ENCODE peak calls at places on chromosomes 3 and 15, in six cellular contexts. T is prostate gland, K is ovary, I is Peyer's patch, H is K562, S is uterus. L is an unnamed sample.

GRCh38 chr15:68317281-68318007 is 39.9 kb downstream of the FEM1B start:
- DNase-seq in S (peak; percentile 9), I (peak; percentile 22), H (no peak), T (no peak), K (no peak), L (no peak)

GRCh38 chr3:159748408-159748807 is 240.2 kb upstream of the IL12A start:
- DNase-seq in S (no peak), H (no peak), K (no peak), I (no peak), T (no peak), L (no peak)

GRCh38 chr3:164486150-164486549 is 592.1 kb downstream of the SI start:
- DNase-seq in K (no peak), H (no peak), S (no peak), T (no peak), I (no peak), L (no peak)

GRCh38 chr3:17231537-17232261 is 346.9 kb downstream of the PLCL2 start:
- DNase-seq in T (no peak), S (no peak), K (no peak), I (no peak), H (no peak), L (no peak)

GRCh38 chr15:67198157-67198754 is 56.2 kb downstream of the AAGAB start:
- DNase-seq in H (no peak), I (no peak), T (no peak), K (no peak), S (no peak), L (no peak)

GRCh38 chr15:68739390-68740075 is 81.2 kb downstream of the ANP32A start:
- DNase-seq in S (no peak), H (no peak), K (no peak), T (no peak), I (no peak), L (no peak)

GRCh38 chr3:141663993-141664392 is 74.1 kb upstream of the RNF7 start:
- DNase-seq in K (peak; percentile 73), S (no peak), T (no peak), H (no peak), I (no peak), L (no peak)

GRCh38 chr3:134809412-134810051 is 14.5 kb downstream of the EPHB1 start:
- DNase-seq in T (no peak), K (no peak), S (no peak), I (no peak), H (no peak), L (no peak)

GRCh38 chr3:121660356-121661171 is at the start of gene HCLS1:
- DNase-seq in T (peak; percentile 12), H (no peak), S (no peak), K (no peak), I (peak; percentile 53), L (peak; percentile 51)

GRCh38 chr15:63040509-63040908 is 2.0 kb upstream of the TPM1 start:
- DNase-seq in T (no peak), H (no peak), K (no peak), S (no peak), I (no peak), L (no peak)

GRCh38 chr3:149502438-149502837 is 27.9 kb downstream of the TM4SF4 start:
- DNase-seq in K (no peak), I (no peak), S (no peak), H (no peak), T (no peak), L (no peak)

GRCh38 chr3:40877651-40878463 is 321.4 kb upstream of the CTNNB1 start:
- DNase-seq in S (peak; percentile 72), T (peak; percentile 86), H (no peak), I (peak; percentile 53), K (peak; percentile 68), L (peak; percentile 81)

GRCh38 chr3:52561028-52561749 is 24.8 kb downstream of the UQCC5 start:
- DNase-seq in K (no peak), S (no peak), T (no peak), H (no peak), I (no peak), L (no peak)

GRCh38 chr3:190533511-190534282 is 19.8 kb downstream of the IL1RAP start:
- DNase-seq in K (peak; percentile 45), S (peak; percentile 76), I (no peak), T (peak; percentile 82), H (no peak), L (no peak)

GRCh38 chr3:152524198-152525140 is 255.7 kb downstream of the MBNL1 start:
- DNase-seq in T (peak; percentile 46), I (no peak), K (no peak), S (no peak), H (no peak), L (peak; percentile 33)

GRCh38 chr3:194315965-194316361 is 35.2 kb downstream of the CPN2 start:
- DNase-seq in I (no peak), S (no peak), T (no peak), K (no peak), H (no peak), L (no peak)

GRCh38 chr15:76235186-76235826 is 76.0 kb downstream of the ETFA start:
- DNase-seq in S (no peak), T (no peak), H (no peak), K (no peak), I (no peak), L (no peak)

GRCh38 chr3:130933801-130934345 is 40.0 kb downstream of the ATP2C1 start:
- DNase-seq in H (no peak), T (no peak), K (no peak), S (no peak), I (no peak), L (no peak)

GRCh38 chr3:103271575-103271974 is 836.8 kb downstream of the ZPLD1 start:
- DNase-seq in K (no peak), T (no peak), S (no peak), H (no peak), I (no peak), L (no peak)

GRCh38 chr3:160003520-160004128 is 15.0 kb downstream of the IL12A start:
- DNase-seq in S (no peak), H (peak; percentile 16), T (no peak), K (peak; percentile 13), I (peak; percentile 69), L (peak; percentile 38)

GRCh38 chr3:27718459-27718858 is 3.7 kb downstream of the EOMES start:
- DNase-seq in H (no peak), T (no peak), S (no peak), I (no peak), K (no peak), L (no peak)

GRCh38 chr3:15332405-15333098 is at the start of gene SH3BP5:
- DNase-seq in T (peak; percentile 57), I (peak; percentile 82), S (peak; percentile 83), K (peak; percentile 86), H (peak; percentile 93), L (peak; percentile 76)
- TF ChIP-seq POLR2A in T (peak; percentile 50), I (no peak), S (no peak), K (peak; percentile 71), H (peak; percentile 54), L (no peak)

DNA sequence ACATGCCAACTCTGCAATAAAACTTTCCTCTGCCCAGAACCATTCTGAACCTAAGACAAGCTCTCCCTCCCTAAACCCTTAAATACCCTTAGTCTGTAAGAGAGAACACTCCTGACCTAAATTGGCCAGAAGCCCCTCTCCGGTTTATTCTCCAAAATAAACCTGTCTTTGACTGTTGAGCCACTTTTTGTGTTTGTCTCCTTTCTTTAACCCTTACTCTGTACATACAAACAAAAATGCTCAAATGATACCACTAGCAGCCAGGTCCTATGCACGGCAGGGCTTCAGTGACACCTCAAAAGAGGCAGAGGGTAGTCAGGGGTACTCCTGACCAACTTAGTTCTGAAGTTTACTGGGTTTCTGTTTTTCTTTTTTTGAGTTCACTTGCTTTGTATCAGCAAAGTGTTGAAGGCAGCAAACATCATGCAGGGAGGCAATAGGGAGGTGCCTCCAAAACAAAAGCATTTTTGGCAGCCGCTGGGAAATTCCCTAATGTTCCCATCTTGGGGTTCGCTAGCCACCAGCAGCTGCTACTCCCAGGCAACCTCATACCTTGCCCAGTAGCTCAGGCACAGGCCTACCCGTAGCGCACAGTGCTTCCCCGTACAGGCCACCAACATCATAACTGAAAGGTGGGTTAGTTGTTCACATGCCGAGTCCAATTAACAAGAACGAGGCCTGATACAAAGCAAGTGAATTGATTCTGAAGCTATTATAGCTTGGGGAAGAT is 62.9 kb upstream of the GCNT3 start:
- DNase-seq in I (no peak), S (no peak), H (no peak), K (no peak), T (no peak), L (no peak)
- H3K27me3 ChIP-seq in I (no peaks in the 10 kb centered on the region), S (no peaks in the 10 kb centered on the region), H (peaks cover 2% of the 10 kb centered on the region), K (no peaks in the 10 kb centered on the region), T (no peaks in the 10 kb centered on the region), L (no peaks in the 10 kb centered on the region)

GRCh38 chr3:98525494-98525893 is 2.8 kb upstream of the CLDND1 start:
- DNase-seq in H (no peak), S (no peak), T (no peak), I (no peak), K (no peak), L (no peak)

GRCh38 chr3:98519351-98519750 is 3.4 kb downstream of the CLDND1 start:
- DNase-seq in H (no peak), T (no peak), I (no peak), K (no peak), S (no peak), L (no peak)

GRCh38 chr3:98521897-98522537 is 685 bp downstream of the CLDND1 start:
- DNase-seq in K (no peak), I (peak; percentile 52), T (peak; percentile 55), H (peak; percentile 14), S (peak; percentile 16), L (peak; percentile 54)

GRCh38 chr3:98518816-98519215 is 3.9 kb downstream of the CLDND1 start:
- DNase-seq in K (no peak), H (no peak), I (no peak), T (no peak), S (no peak), L (no peak)

DNA sequence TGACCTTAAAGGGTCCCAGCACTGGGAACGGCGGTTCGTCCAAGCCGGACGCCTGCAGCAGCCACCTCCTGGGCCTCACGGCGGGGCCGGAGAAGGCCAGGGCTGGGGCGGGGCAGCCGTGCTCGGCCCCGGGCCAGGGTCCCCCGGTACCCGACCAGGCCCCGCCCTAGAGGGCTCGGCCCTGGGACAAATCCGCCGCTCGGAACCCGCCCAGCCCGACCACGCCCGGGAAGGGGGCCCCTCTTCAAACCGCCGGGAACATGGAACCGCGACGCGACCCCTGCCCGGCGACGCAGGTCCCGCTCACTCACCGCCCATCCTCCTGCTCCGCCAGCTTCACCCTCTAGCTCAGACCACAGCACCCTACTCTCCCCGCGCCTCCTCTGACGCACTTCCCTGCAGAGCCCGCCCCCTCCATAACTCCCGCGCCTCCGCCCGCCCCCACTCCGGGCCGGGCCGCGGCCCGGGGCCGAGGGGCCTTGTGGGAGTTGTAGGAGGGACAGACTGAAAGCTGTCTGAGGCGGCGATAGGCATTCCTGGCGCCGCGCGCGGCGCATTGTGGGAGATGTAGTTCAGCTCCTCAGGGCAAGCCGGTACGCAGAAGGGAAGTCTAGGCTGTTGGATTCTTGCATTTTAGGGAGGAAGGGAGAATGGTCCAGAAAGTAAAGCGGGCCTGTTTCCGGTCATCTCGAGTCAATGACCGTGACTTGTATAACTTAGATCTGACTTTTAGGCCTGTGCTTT is at the start of gene CLDND1:
- DNase-seq in T (peak; percentile 97), K (peak; percentile 97), S (peak; percentile 98), H (peak; percentile 87), I (peak; percentile 97), L (peak; percentile 98)
- TF ChIP-seq POLR2A in T (peak; percentile 89), K (peak; percentile 89), S (peak; percentile 79), H (peak; percentile 81), I (peak; percentile 89), L (no peak)

DNA sequence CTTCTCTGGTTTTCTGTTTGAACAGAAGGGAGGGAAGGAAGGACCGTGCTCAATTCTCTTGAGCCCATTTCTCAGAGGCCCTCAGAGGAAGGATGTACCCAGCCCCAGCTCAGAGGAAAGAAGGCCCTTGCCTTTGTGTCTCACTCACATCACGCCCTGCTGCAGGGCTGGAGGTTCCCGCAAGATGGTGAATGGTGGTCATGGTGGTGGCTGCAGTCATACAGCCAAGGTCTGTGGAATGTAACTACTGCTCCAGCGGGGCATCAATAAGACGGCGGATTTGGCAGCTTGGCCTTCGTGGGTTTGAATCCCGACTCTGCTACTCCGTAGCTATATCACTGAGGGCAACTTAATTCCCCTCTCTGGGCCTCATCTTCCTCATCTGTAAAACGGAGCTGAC is 62.9 kb downstream of the SLC6A1 start:
- DNase-seq in H (no peak), S (no peak), T (no peak), K (no peak), I (no peak), L (no peak)
- H3K27me3 ChIP-seq in H (peaks cover 12% of the 10 kb centered on the region), S (no peaks in the 10 kb centered on the region), T (peaks cover 11% of the 10 kb centered on the region), K (no peaks in the 10 kb centered on the region), I (no peaks in the 10 kb centered on the region), L (peaks cover 27% of the 10 kb centered on the region)